ENCODE peak calls at places on chromosomes 1 and 21, in six cellular contexts. G is A549, S is K562, T is GM12878, V is NB4, Y is HepG2. X is an unnamed sample.

GRCh38 chr1:45868861-45869260 is 65.4 kb downstream of the MAST2 start:
- DNase-seq in G (no peak), S (no peak), T (no peak), V (no peak), Y (peak), X (no peak)

GRCh38 chr1:33228935-33229487 is 27.3 kb upstream of the ZNF362 start:
- DNase-seq in G (no peak), S (no peak), T (no peak), V (no peak), Y (no peak), X (no peak)

GRCh38 chr1:160207118-160207650 is 2.0 kb downstream of the PEA15 start:
- DNase-seq in G (no peak), S (no peak), T (no peak), V (no peak), Y (no peak), X (no peak)

GRCh38 chr1:54355931-54356679 is 50.1 kb downstream of the SSBP3 start:
- DNase-seq in G (no peak), S (no peak), T (no peak), V (peak), Y (peak), X (no peak)

GRCh38 chr1:50983403-50983802 is 13.4 kb downstream of the CDKN2C start:
- DNase-seq in G (no peak), S (no peak), T (no peak), V (no peak), Y (no peak), X (no peak)

GRCh38 chr1:192539450-192540132 is 36.0 kb upstream of the RGS1 start:
- DNase-seq in G (peak), S (no peak), T (no peak), V (no peak), Y (peak), X (peak)

GRCh38 chr1:68558321-68559026 is 61.6 kb upstream of the DEPDC1 start:
- DNase-seq in G (no peak), S (no peak), T (no peak), V (no peak), Y (no peak), X (no peak)

GRCh38 chr21:36891123-36891522 is 75.3 kb downstream of the HLCS start:
- DNase-seq in G (no peak), S (no peak), T (no peak), V (no peak), Y (no peak), X (no peak)

GRCh38 chr1:56315293-56315942 is 263.9 kb downstream of the PLPP3 start:
- DNase-seq in G (no peak), S (no peak), T (no peak), V (no peak), Y (no peak), X (no peak)

GRCh38 chr1:207259391-207259790 is 62.1 kb upstream of the CD55 start:
- DNase-seq in G (no peak), S (no peak), T (no peak), V (peak), Y (peak), X (peak)

GRCh38 chr1:173280899-173281660 is 73.9 kb upstream of the TNFSF4 start:
- DNase-seq in G (no peak), S (no peak), T (no peak), V (no peak), Y (no peak), X (no peak)

GRCh38 chr1:227632325-227632724 is 69.0 kb downstream of the ZNF678 start:
- DNase-seq in G (no peak), S (no peak), T (no peak), V (no peak), Y (no peak), X (no peak)

GRCh38 chr1:9315411-9316079 is 22.9 kb downstream of the SPSB1 start:
- DNase-seq in G (no peak), S (no peak), T (peak), V (no peak), Y (no peak), X (peak)

GRCh38 chr21:37496972-37497371 is 130.4 kb downstream of the DYRK1A start:
- DNase-seq in G (no peak), S (no peak), T (no peak), V (no peak), Y (no peak), X (peak)

GRCh38 chr1:67645495-67646144 is 39.4 kb upstream of the GADD45A start:
- DNase-seq in G (no peak), S (no peak), T (no peak), V (no peak), Y (peak), X (no peak)

GRCh38 chr1:17569200-17570139 is 30.0 kb downstream of the ARHGEF10L start:
- DNase-seq in G (no peak), S (peak), T (no peak), V (peak), Y (peak), X (no peak)

GRCh38 chr1:179877586-179878265 is at the start of gene TOR1AIP2:
- DNase-seq in G (peak), S (peak), T (no peak), V (peak), Y (peak), X (peak)

GRCh38 chr1:31405578-31406245 is 7.3 kb upstream of the SERINC2 start:
- DNase-seq in G (no peak), S (no peak), T (no peak), V (no peak), Y (no peak), X (no peak)

GRCh38 chr1:27831568-27832410 is 1.2 kb downstream of the PPP1R8 start:
- DNase-seq in G (no peak), S (no peak), T (no peak), V (no peak), Y (peak), X (no peak)

GRCh38 chr1:4745560-4745959 is 91.2 kb downstream of the AJAP1 start:
- DNase-seq in G (no peak), S (peak), T (no peak), V (no peak), Y (no peak), X (no peak)

GRCh38 chr1:164838786-164839185 is 279.8 kb downstream of the PBX1 start:
- DNase-seq in G (no peak), S (no peak), T (no peak), V (no peak), Y (no peak), X (no peak)

GRCh38 chr1:164842891-164843290 is 283.9 kb downstream of the PBX1 start:
- DNase-seq in G (no peak), S (no peak), T (no peak), V (no peak), Y (no peak), X (no peak)

GRCh38 chr1:164846731-164847691 is 288.0 kb downstream of the PBX1 start:
- DNase-seq in G (no peak), S (no peak), T (no peak), V (no peak), Y (no peak), X (no peak)

GRCh38 chr1:164841723-164842465 is 282.9 kb downstream of the PBX1 start:
- DNase-seq in G (no peak), S (no peak), T (no peak), V (no peak), Y (no peak), X (no peak)

GRCh38 chr1:164843743-164844500 is 284.9 kb downstream of the PBX1 start:
- DNase-seq in G (no peak), S (no peak), T (no peak), V (no peak), Y (no peak), X (peak)
- TF ChIP-seq MYC in G (no peak), S (no peak), T (no peak), V (no peak), Y (no peak), X (no peak)

GRCh38 chr1:58881471-58881994 is 97.7 kb upstream of the JUN start:
- DNase-seq in G (peak), S (peak), T (no peak), V (peak), Y (peak), X (peak)
- TF ChIP-seq MYC in G (no peak), S (peak), T (no peak), V (no peak), Y (peak), X (no peak)

GRCh38 chr1:156895927-156896326 is 2.4 kb downstream of the PEAR1 start:
- DNase-seq in G (no peak), S (no peak), T (no peak), V (no peak), Y (no peak), X (no peak)

GRCh38 chr1:156895408-156895874 is 1.9 kb downstream of the PEAR1 start:
- DNase-seq in G (no peak), S (no peak), T (no peak), V (no peak), Y (no peak), X (no peak)

GRCh38 chr1:156896490-156897033 is 3.0 kb downstream of the PEAR1 start:
- DNase-seq in G (peak), S (no peak), T (no peak), V (no peak), Y (peak), X (peak)

GRCh38 chr1:156898151-156898550 is 4.6 kb downstream of the PEAR1 start:
- DNase-seq in G (no peak), S (no peak), T (no peak), V (peak), Y (peak), X (peak)

DNA sequence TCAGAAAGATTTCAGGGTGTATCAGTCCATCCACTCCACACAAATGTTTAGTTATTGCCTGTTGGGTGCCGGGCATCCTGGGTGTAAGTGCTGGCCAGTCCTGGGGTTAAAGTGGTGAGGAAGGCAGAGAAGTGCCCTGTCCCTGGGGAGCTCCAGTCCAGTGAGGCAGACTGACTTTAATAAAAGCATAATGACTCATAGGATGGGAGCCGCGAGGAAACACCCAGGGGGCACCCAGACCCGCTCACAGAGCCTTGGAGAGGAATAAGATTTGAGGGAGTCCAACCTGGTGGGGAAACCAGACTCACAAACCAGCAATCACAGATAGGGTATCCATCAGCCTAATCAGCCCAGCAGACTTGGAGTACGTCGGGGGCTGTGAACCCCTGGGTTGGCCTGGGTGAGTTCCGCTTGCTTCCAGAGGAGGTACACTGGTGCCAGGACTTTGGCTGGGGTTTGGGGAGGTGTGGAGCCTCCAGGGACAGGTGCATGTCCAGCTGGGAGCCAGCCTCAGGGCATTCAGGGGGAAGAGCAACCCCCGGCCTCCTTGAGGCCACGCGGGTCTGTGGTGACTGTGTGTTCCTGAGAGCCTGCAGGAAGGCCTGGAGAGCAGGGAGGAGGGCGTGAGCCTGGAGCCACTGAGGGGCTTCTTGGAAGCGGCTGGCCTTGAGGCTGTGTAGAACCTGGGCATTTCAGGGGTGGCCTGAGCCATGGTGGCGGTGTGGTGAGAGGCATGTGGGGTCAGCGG is 3.7 kb downstream of the PEAR1 start:
- DNase-seq in G (peak), S (no peak), T (no peak), V (peak), Y (no peak), X (peak)
- TF ChIP-seq MYC in G (peak), S (no peak), T (no peak), V (no peak), Y (no peak), X (no peak)

GRCh38 chr1:88763649-88764406 is 79.8 kb downstream of the PKN2 start:
- DNase-seq in G (no peak), S (no peak), T (no peak), V (no peak), Y (no peak), X (no peak)
- TF ChIP-seq MYC in G (no peak), S (no peak), T (no peak), V (no peak), Y (no peak), X (no peak)

GRCh38 chr1:196078691-196079090 is 529.5 kb downstream of the KCNT2 start:
- DNase-seq in G (peak), S (no peak), T (no peak), V (no peak), Y (no peak), X (no peak)
- TF ChIP-seq MYC in G (no peak), S (no peak), T (no peak), V (no peak), Y (no peak), X (no peak)

GRCh38 chr1:166484871-166485270 is 318.1 kb upstream of the FAM78B start:
- DNase-seq in G (no peak), S (no peak), T (no peak), V (no peak), Y (no peak), X (no peak)

GRCh38 chr1:166484471-166484870 is 317.7 kb upstream of the FAM78B start:
- DNase-seq in G (no peak), S (no peak), T (no peak), V (no peak), Y (no peak), X (no peak)

DNA sequence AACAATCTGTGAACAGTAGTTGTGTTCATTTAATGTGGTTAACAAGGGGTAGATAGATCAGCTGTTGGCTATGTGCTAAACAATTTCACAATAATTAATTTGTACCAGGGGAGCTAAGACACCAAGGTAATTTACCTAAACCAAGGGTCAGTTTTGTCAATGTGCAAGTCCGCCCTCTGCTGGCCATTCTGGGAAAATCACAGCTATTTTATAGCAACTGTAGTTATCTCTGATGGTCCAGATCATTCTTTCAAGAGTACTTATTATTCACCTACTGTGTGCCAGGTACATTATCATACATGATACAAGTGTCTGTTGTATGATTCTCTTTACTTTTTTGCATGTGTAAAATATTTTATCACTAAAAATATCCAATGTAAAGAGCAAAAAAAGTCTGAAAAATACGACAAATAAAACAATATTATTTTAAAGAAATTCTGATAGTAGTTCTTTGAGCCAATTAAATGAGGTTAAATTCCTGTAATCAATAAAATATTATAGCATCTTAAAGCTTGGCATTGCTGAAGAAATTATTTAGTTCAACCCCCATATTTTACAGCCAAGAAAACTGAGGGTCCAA is 312.3 kb upstream of the FAM78B start:
- DNase-seq in G (no peak), S (peak), T (no peak), V (peak), Y (peak), X (peak)
- TF ChIP-seq MYC in G (no peak), S (no peak), T (no peak), V (no peak), Y (no peak), X (no peak)